ENCODE peak calls at places on chromosomes 7 and 10, in four cellular contexts. C is PC-9, B is GM23248, M is tibial nerve. J is an unnamed sample.
A peak's percentile ranks its signal among the peaks of the same experiment; 100 is the strongest.

GRCh38 chr10:34168429-34168828 is 646.7 kb downstream of the PARD3 start:
- DNase-seq in C (no peak), B (no peak), M (no peak), J (no peak)

GRCh38 chr10:45420453-45421192 is 46.6 kb downstream of the ALOX5 start:
- DNase-seq in C (peak; percentile 56), B (peak; percentile 32), M (peak; percentile 38), J (no peak)

GRCh38 chr7:121336579-121336978 is 7.8 kb downstream of the WNT16 start:
- DNase-seq in C (no peak), B (peak; percentile 68), M (no peak), J (no peak)

GRCh38 chr10:130432271-130432670 is 296.1 kb downstream of the GLRX3 start:
- DNase-seq in C (no peak), B (no peak), M (no peak), J (no peak)

GRCh38 chr10:68492118-68492517 is 20.3 kb upstream of the DNA2 start:
- DNase-seq in C (no peak), B (peak; percentile 27), M (no peak), J (no peak)

GRCh38 chr7:40717242-40717641 is 582.4 kb downstream of the SUGCT start:
- DNase-seq in C (peak; percentile 51), B (peak; percentile 79), M (peak; percentile 21), J (no peak)

GRCh38 chr10:112229901-112230300 is 46.3 kb upstream of the GPAM start:
- DNase-seq in C (no peak), B (no peak), M (no peak), J (no peak)

GRCh38 chr10:43899224-43899959 is 250.7 kb upstream of the ZNF32 start:
- DNase-seq in C (no peak), B (peak; percentile 40), M (no peak), J (no peak)

GRCh38 chr10:99858849-99859248 is 76.4 kb downstream of the ABCC2 start:
- DNase-seq in C (no peak), B (no peak), M (no peak), J (no peak)

GRCh38 chr7:87609946-87610345 is 9.3 kb upstream of the ABCB1 start:
- DNase-seq in C (no peak), B (no peak), M (no peak), J (no peak)

GRCh38 chr7:82257118-82257695 is 186.4 kb downstream of the CACNA2D1 start:
- DNase-seq in C (no peak), B (no peak), M (no peak), J (no peak)

GRCh38 chr7:107150375-107151073 is 18.3 kb upstream of the HBP1 start:
- DNase-seq in C (peak; percentile 45), B (peak; percentile 69), M (peak; percentile 96), J (peak; percentile 90)

GRCh38 chr10:113027574-113028392 is 77.7 kb downstream of the TCF7L2 start:
- DNase-seq in C (no peak), B (peak; percentile 37), M (no peak), J (no peak)

GRCh38 chr10:4758256-4758655 is 67.8 kb upstream of the AKR1E2 start:
- DNase-seq in C (no peak), B (peak; percentile 38), M (no peak), J (no peak)

GRCh38 chr7:99004781-99005500 is 126.6 kb downstream of the TRRAP start:
- DNase-seq in C (no peak), B (no peak), M (no peak), J (no peak)

GRCh38 chr10:112706580-112706979 is 243.5 kb upstream of the TCF7L2 start:
- DNase-seq in C (no peak), B (no peak), M (no peak), J (no peak)

GRCh38 chr10:93160829-93161228 is 87.1 kb downstream of the CYP26A1 start:
- DNase-seq in C (no peak), B (peak; percentile 99), M (peak; percentile 68), J (no peak)

GRCh38 chr10:121679916-121680315 is 81.7 kb upstream of the FGFR2 start:
- DNase-seq in C (no peak), B (no peak), M (no peak), J (no peak)

GRCh38 chr7:134730359-134730758 is 49.1 kb upstream of the CALD1 start:
- DNase-seq in C (no peak), B (peak; percentile 48), M (no peak), J (no peak)

GRCh38 chr7:100655908-100656674 is at the start of gene ACTL6B:
- DNase-seq in C (no peak), B (peak; percentile 63), M (no peak), J (no peak)

GRCh38 chr7:70596575-70596891 is 535.4 kb upstream of the GALNT17 start:
- DNase-seq in C (no peak), B (no peak), M (no peak), J (no peak)

GRCh38 chr10:119575506-119575905 is 21.3 kb downstream of the TIAL1 start:
- DNase-seq in C (no peak), B (peak; percentile 34), M (no peak), J (no peak)

GRCh38 chr10:15419279-15419874 is 48.3 kb upstream of the FAM171A1 start:
- DNase-seq in C (no peak), B (peak; percentile 61), M (peak; percentile 33), J (peak; percentile 74)

GRCh38 chr7:39125849-39126248 is 148.1 kb downstream of the POU6F2 start:
- DNase-seq in C (no peak), B (no peak), M (no peak), J (no peak)

GRCh38 chr7:23539494-23539907 is 7.7 kb upstream of the TRA2A start:
- DNase-seq in C (no peak), B (no peak), M (no peak), J (no peak)

GRCh38 chr7:157662110-157662791 is 325.4 kb downstream of the DNAJB6 start:
- DNase-seq in C (no peak), B (no peak), M (no peak), J (no peak)

GRCh38 chr7:389911-390601 is 100.1 kb downstream of the FOXL3 start:
- DNase-seq in C (no peak), B (no peak), M (no peak), J (no peak)

GRCh38 chr10:59894114-59894513 is 12.2 kb downstream of the CCDC6 start:
- DNase-seq in C (peak; percentile 67), B (peak; percentile 95), M (no peak), J (no peak)

GRCh38 chr10:87865201-87866025 is 2.0 kb downstream of the PTEN start:
- DNase-seq in C (no peak), B (peak; percentile 47), M (no peak), J (peak; percentile 59)

GRCh38 chr7:41900034-41900433 is 197.1 kb upstream of the INHBA start:
- DNase-seq in C (peak; percentile 22), B (no peak), M (no peak), J (no peak)

GRCh38 chr7:55054758-55055157 is 35.9 kb downstream of the EGFR start:
- DNase-seq in C (no peak), B (no peak), M (no peak), J (no peak)

GRCh38 chr7:75811894-75812678 is 1.5 kb downstream of the CCL24 start:
- DNase-seq in C (no peak), B (no peak), M (no peak), J (no peak)

GRCh38 chr7:158828343-158829020 is 827 bp downstream of the ESYT2 start:
- DNase-seq in C (no peak), B (peak; percentile 58), M (no peak), J (peak; percentile 65)

GRCh38 chr7:158825628-158826289 is 3.5 kb downstream of the ESYT2 start:
- DNase-seq in C (no peak), B (no peak), M (no peak), J (no peak)

GRCh38 chr7:158829021-158829341 is 328 bp downstream of the ESYT2 start:
- DNase-seq in C (peak; percentile 69), B (peak; percentile 93), M (no peak), J (peak; percentile 94)

GRCh38 chr7:158829342-158830210 is at the start of gene ESYT2:
- DNase-seq in C (peak; percentile 90), B (peak; percentile 99), M (peak; percentile 98), J (peak; percentile 99)

DNA sequence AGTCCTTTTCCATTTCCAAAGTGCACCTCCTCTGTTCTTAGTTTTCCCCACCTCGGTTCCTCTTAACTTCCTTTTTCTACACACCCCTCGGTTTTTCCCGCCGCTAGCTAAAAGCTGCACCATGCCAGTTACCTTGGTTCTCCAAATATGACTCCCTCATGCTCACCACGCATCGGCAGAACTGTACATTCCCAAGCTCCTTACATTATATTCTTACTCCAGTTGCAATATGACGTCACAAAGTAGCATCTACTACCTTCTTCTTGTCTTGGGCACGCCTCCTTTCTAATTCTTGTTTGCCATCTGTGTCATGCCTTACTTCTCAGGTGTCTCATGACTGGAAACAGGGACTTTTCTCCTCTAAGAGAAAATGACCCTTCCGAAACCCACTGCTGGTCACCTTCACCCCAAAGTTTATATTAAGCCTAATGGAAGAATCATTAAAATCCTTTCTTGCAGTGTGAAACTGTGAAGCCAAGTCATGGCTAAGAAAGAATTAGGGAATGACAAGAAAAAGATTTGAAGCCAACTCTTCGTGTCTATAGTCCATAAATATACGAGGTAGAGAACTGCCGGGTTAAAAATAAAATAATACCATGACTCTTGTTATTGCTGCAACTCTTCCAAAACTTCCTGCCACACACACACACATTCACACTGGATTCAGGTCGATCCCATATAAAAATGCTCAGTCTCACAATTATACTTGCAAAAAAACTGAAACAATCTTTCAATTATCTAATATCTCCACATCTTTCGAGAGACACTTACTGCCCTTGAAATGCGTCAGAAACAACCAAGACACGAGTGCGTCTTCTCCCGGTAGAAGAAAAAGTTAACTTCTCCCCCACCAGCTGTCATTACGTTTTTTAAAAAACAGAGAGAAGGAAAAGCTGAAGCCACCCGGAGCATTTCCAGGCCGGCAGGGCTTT is 1.6 kb downstream of the ESYT2 start:
- DNase-seq in C (peak; percentile 85), B (peak; percentile 65), M (no peak), J (peak; percentile 56)
- H3K27ac ChIP-seq in C (peak overlapping the region; percentile 70), B (peak overlapping the region; percentile 96), M (peak overlapping the region; percentile 97), J (peak overlapping the region; percentile 81)

GRCh38 chr10:72084094-72084459 is 4.3 kb downstream of the SPOCK2 start:
- DNase-seq in C (no peak), B (no peak), M (no peak), J (no peak)
- H3K4me1 ChIP-seq in C (peaks cover 51% of the 10 kb centered on the region), B (peaks cover 5% of the 10 kb centered on the region), M (no peaks in the 10 kb centered on the region), J (peaks cover 12% of the 10 kb centered on the region)

GRCh38 chr10:3146289-3146688 is 26.3 kb downstream of the PITRM1 start:
- DNase-seq in C (no peak), B (no peak), M (no peak), J (no peak)

GRCh38 chr10:3143791-3144434 is 28.7 kb downstream of the PITRM1 start:
- DNase-seq in C (no peak), B (no peak), M (no peak), J (no peak)

GRCh38 chr10:3143366-3143765 is 29.2 kb downstream of the PITRM1 start:
- DNase-seq in C (no peak), B (no peak), M (no peak), J (no peak)

GRCh38 chr10:3147117-3147820 is 25.3 kb downstream of the PITRM1 start:
- DNase-seq in C (no peak), B (no peak), M (no peak), J (no peak)

GRCh38 chr10:3145366-3145765 is 27.2 kb downstream of the PITRM1 start:
- DNase-seq in C (no peak), B (no peak), M (no peak), J (no peak)
- H3K4me3 ChIP-seq in C (no peak overlapping the region), B (no peak overlapping the region), M (no peak overlapping the region), J (no peak overlapping the region)

GRCh38 chr10:6734286-6734685 is 154.2 kb upstream of the PRKCQ start:
- DNase-seq in C (no peak), B (no peak), M (no peak), J (no peak)

GRCh38 chr10:6726924-6727323 is 146.8 kb upstream of the PRKCQ start:
- DNase-seq in C (no peak), B (no peak), M (no peak), J (no peak)

GRCh38 chr10:6729967-6730366 is 149.9 kb upstream of the PRKCQ start:
- DNase-seq in C (no peak), B (peak; percentile 7), M (no peak), J (no peak)

GRCh38 chr10:6729071-6729773 is 149.1 kb upstream of the PRKCQ start:
- DNase-seq in C (peak; percentile 76), B (peak; percentile 96), M (no peak), J (no peak)
- H3K27ac ChIP-seq in C (peak overlapping the region; percentile 53), B (peak overlapping the region; percentile 36), M (no peak overlapping the region), J (no peak overlapping the region)